ENCODE peak calls at places on chromosome 22, in four cellular contexts. X is CMK, D is AG08395, T is cardiac septum. K is an unnamed sample.

GRCh38 chr22:19232620-19233019 is 54.1 kb upstream of the SLC25A1 start:
- DNase-seq in X (no peak), D (no peak), T (no peak), K (no peak)

GRCh38 chr22:38211556-38211955 is 9.8 kb downstream of the MAFF start:
- DNase-seq in X (no peak), D (no peak), T (no peak), K (no peak)

GRCh38 chr22:32079110-32080089 is 36.3 kb downstream of the SLC5A1 start:
- DNase-seq in X (no peak), D (peak), T (no peak), K (peak)

GRCh38 chr22:31969789-31970489 is 25.6 kb downstream of the YWHAH start:
- DNase-seq in X (no peak), D (peak), T (peak), K (peak)

GRCh38 chr22:44497904-44498242 is at the start of gene RTL6:
- DNase-seq in X (no peak), D (no peak), T (no peak), K (no peak)

GRCh38 chr22:38416621-38417251 is 38.3 kb downstream of the KCNJ4 start:
- DNase-seq in X (no peak), D (no peak), T (peak), K (no peak)

GRCh38 chr22:47437636-47438035 is 675.2 kb downstream of the TBC1D22A start:
- DNase-seq in X (no peak), D (no peak), T (no peak), K (no peak)

GRCh38 chr22:46001426-46002106 is 24.6 kb upstream of the WNT7B start:
- DNase-seq in X (no peak), D (no peak), T (no peak), K (no peak)

GRCh38 chr22:28930357-28931007 is 47.1 kb downstream of the ZNRF3 start:
- DNase-seq in X (no peak), D (no peak), T (no peak), K (no peak)

GRCh38 chr22:47000888-47001287 is 238.4 kb downstream of the TBC1D22A start:
- DNase-seq in X (peak), D (peak), T (no peak), K (no peak)

GRCh38 chr22:23403720-23404688 is 176.1 kb downstream of the IGLL1 start:
- DNase-seq in X (no peak), D (no peak), T (peak), K (no peak)

GRCh38 chr22:32579533-32580220 is 105.1 kb downstream of the FBXO7 start:
- DNase-seq in X (no peak), D (peak), T (peak), K (no peak)

GRCh38 chr22:43883012-43883661 is 8.7 kb downstream of the PNPLA5 start:
- DNase-seq in X (peak), D (peak), T (peak), K (no peak)

GRCh38 chr22:37664249-37665101 is 6.0 kb downstream of the PDXP start:
- DNase-seq in X (no peak), D (no peak), T (no peak), K (no peak)

GRCh38 chr22:50306753-50307749 is at the start of gene PLXNB2:
- DNase-seq in X (peak), D (peak), T (peak), K (peak)

GRCh38 chr22:21768435-21768834 is 32.8 kb upstream of the YPEL1 start:
- DNase-seq in X (no peak), D (no peak), T (no peak), K (no peak)

GRCh38 chr22:36183446-36183845 is 18.2 kb downstream of the APOL4 start:
- DNase-seq in X (no peak), D (no peak), T (no peak), K (no peak)

GRCh38 chr22:39553429-39553828 is 17.1 kb upstream of the CACNA1I start:
- DNase-seq in X (no peak), D (no peak), T (no peak), K (no peak)

GRCh38 chr22:50190182-50190951 is 4.7 kb downstream of the TRABD start:
- DNase-seq in X (peak), D (peak), T (peak), K (no peak)

GRCh38 chr22:19610518-19611253 is 86.5 kb upstream of the CLDN5 start:
- DNase-seq in X (no peak), D (no peak), T (no peak), K (no peak)

GRCh38 chr22:22111267-22111751 is 128.7 kb upstream of the TOP3B start:
- DNase-seq in X (no peak), D (peak), T (no peak), K (peak)

GRCh38 chr22:43848366-43849171 is 13.7 kb downstream of the SULT4A1 start:
- DNase-seq in X (no peak), D (peak), T (peak), K (peak)

GRCh38 chr22:50206599-50206998 is 5.8 kb downstream of the SELENOO start:
- DNase-seq in X (no peak), D (peak), T (peak), K (no peak)

GRCh38 chr22:45903355-45904149 is 73.4 kb downstream of the WNT7B start:
- DNase-seq in X (no peak), D (peak), T (no peak), K (no peak)

GRCh38 chr22:48663297-48663696 is 1164.4 kb downstream of the BRD1 start:
- DNase-seq in X (peak), D (no peak), T (no peak), K (no peak)

GRCh38 chr22:29642694-29643093 is 39.3 kb downstream of the NF2 start:
- DNase-seq in X (no peak), D (no peak), T (no peak), K (no peak)

GRCh38 chr22:30860176-30861105 is 108.1 kb downstream of the MORC2 start:
- DNase-seq in X (no peak), D (no peak), T (no peak), K (no peak)

GRCh38 chr22:21861856-21862255 is 5.6 kb downstream of the MAPK1 start:
- DNase-seq in X (no peak), D (no peak), T (no peak), K (no peak)

K was measured in GM04504.